ENCODE peak calls at places on chromosome 19, in six cellular contexts. C, J, S, F, X and M are unnamed samples.
A peak's percentile ranks its signal among the peaks of the same experiment; 100 is the strongest.

GRCh38 chr19:49149652-49150105 is 5.5 kb downstream of the HRC start:
- DNase-seq in C (peak; percentile 68), J (no peak), S (peak; percentile 86), F (no peak), X (peak; percentile 80), M (no peak)

GRCh38 chr19:4016903-4017638 is 9.5 kb downstream of the PIAS4 start:
- DNase-seq in C (no peak), J (no peak), S (no peak), F (no peak), X (no peak), M (no peak)

GRCh38 chr19:588093-588742 is 1.5 kb upstream of the HCN2 start:
- DNase-seq in C (peak; percentile 69), J (peak; percentile 51), S (peak; percentile 49), F (peak; percentile 39), X (peak; percentile 71), M (peak; percentile 57)

GRCh38 chr19:2809387-2810140 is 10.1 kb upstream of the ZNF554 start:
- DNase-seq in C (no peak), J (no peak), S (no peak), F (no peak), X (no peak), M (no peak)

GRCh38 chr19:50486823-50487515 is 10.3 kb upstream of the GARIN5A start:
- DNase-seq in C (peak; percentile 63), J (peak; percentile 28), S (peak; percentile 60), F (peak; percentile 22), X (no peak), M (peak; percentile 46)

GRCh38 chr19:54708781-54709180 is 15.5 kb upstream of the KIR3DL3 start:
- DNase-seq in C (no peak), J (no peak), S (no peak), F (no peak), X (no peak), M (no peak)

GRCh38 chr19:55552620-55553019 is 7.3 kb upstream of the SBK3 start:
- DNase-seq in C (no peak), J (no peak), S (no peak), F (no peak), X (no peak), M (no peak)

GRCh38 chr19:29855087-29855486 is 43.3 kb downstream of the CCNE1 start:
- DNase-seq in C (no peak), J (no peak), S (no peak), F (no peak), X (no peak), M (no peak)

GRCh38 chr19:48715276-48715675 is 4.2 kb downstream of the MAMSTR start:
- DNase-seq in C (peak; percentile 49), J (no peak), S (no peak), F (no peak), X (no peak), M (no peak)

GRCh38 chr19:49546825-49547565 is 19.2 kb downstream of the RCN3 start:
- DNase-seq in C (no peak), J (peak; percentile 61), S (peak; percentile 84), F (no peak), X (peak; percentile 87), M (peak; percentile 77)

GRCh38 chr19:5588441-5588840 is 20.7 kb upstream of the TINCR start:
- DNase-seq in C (no peak), J (no peak), S (no peak), F (no peak), X (no peak), M (no peak)

GRCh38 chr19:50646074-50646807 is 3.0 kb upstream of the C19orf81 start:
- DNase-seq in C (no peak), J (no peak), S (no peak), F (no peak), X (no peak), M (no peak)

GRCh38 chr19:4077800-4078683 is 11.3 kb upstream of the ZBTB7A start:
- DNase-seq in C (peak; percentile 87), J (no peak), S (peak; percentile 55), F (no peak), X (peak; percentile 57), M (peak; percentile 47)

GRCh38 chr19:48714759-48715261 is 4.7 kb downstream of the MAMSTR start:
- DNase-seq in C (no peak), J (no peak), S (no peak), F (no peak), X (no peak), M (no peak)

GRCh38 chr19:52270266-52270885 is 989 bp downstream of the ZNF766 start:
- DNase-seq in C (no peak), J (no peak), S (no peak), F (no peak), X (peak; percentile 3), M (peak; percentile 29)

GRCh38 chr19:34155686-34156085 is 16.6 kb upstream of the LSM14A start:
- DNase-seq in C (no peak), J (no peak), S (no peak), F (no peak), X (no peak), M (no peak)

GRCh38 chr19:35119091-35119490 is 3.5 kb downstream of the FXYD3 start:
- DNase-seq in C (no peak), J (no peak), S (no peak), F (no peak), X (no peak), M (no peak)

GRCh38 chr19:10968527-10969081 is 7.8 kb downstream of the SMARCA4 start:
- DNase-seq in C (no peak), J (no peak), S (peak; percentile 98), F (no peak), X (no peak), M (no peak)
- H3K9me3 ChIP-seq in C (no peaks in the 10 kb centered on the region), J (no peaks in the 10 kb centered on the region), S (no peaks in the 10 kb centered on the region), F (no peaks in the 10 kb centered on the region), X (no peaks in the 10 kb centered on the region), M (no peaks in the 10 kb centered on the region)

GRCh38 chr19:16892868-16893685 is 4.3 kb downstream of the F2RL3 start:
- DNase-seq in C (no peak), J (no peak), S (no peak), F (no peak), X (no peak), M (no peak)

GRCh38 chr19:16892438-16892837 is 3.6 kb downstream of the F2RL3 start:
- DNase-seq in C (no peak), J (no peak), S (no peak), F (no peak), X (no peak), M (no peak)

GRCh38 chr19:16891696-16892382 is 3.0 kb downstream of the F2RL3 start:
- DNase-seq in C (no peak), J (no peak), S (no peak), F (no peak), X (no peak), M (no peak)

GRCh38 chr19:16894080-16894479 is 5.3 kb downstream of the F2RL3 start:
- DNase-seq in C (no peak), J (no peak), S (peak; percentile 53), F (no peak), X (no peak), M (no peak)

DNA sequence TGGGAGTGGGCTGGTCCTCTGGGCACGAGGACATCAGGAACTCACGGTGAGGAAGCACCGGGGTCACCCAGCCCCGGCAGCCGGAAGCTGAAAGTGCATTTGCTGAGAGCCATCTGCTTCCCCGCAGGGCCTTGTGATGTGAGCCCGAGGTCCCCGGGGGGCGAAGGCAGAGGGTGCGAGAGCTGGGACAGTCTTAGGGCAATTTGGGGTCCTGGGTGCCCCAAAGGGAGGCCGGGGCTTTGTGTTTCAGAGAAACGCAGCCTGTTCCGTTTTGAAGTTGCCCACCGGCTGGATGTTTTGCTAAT is 4.8 kb downstream of the F2RL3 start:
- DNase-seq in C (no peak), J (no peak), S (peak; percentile 65), F (no peak), X (no peak), M (no peak)
- H3K27ac ChIP-seq in C (peak overlapping the region; percentile 69), J (no peak overlapping the region), S (no peak overlapping the region), F (no peak overlapping the region), X (no peak overlapping the region), M (no peak overlapping the region)

DNA sequence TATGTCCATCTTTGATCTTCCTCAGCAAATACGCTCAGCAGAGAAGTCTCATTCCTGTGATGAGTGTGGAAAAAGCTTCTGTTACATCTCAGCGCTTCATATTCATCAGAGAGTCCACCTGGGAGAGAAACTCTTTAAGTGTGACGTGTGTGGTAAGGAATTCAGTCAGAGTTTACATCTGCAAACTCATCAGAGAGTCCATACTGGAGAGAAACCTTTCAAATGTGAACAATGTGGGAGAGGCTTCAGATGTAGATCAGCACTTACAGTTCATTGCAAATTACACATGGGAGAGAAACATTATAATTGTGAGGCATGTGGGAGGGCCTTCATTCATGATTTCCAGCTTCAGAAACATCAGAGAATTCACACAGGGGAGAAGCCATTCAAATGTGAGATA is 5.7 kb upstream of the ZNF284 start:
- DNase-seq in C (no peak), J (no peak), S (no peak), F (no peak), X (no peak), M (no peak)
- H3K9me3 ChIP-seq in C (peaks cover 63% of the 10 kb centered on the region), J (peaks cover 16% of the 10 kb centered on the region), S (no peaks in the 10 kb centered on the region), F (peaks cover 14% of the 10 kb centered on the region), X (no peaks in the 10 kb centered on the region), M (peaks cover 59% of the 10 kb centered on the region)

GRCh38 chr19:19721896-19722295 is 11.0 kb downstream of the ZNF14 start:
- DNase-seq in C (no peak), J (no peak), S (no peak), F (no peak), X (no peak), M (no peak)
- H3K27ac ChIP-seq in C (no peak overlapping the region), J (no peak overlapping the region), S (no peak overlapping the region), F (no peak overlapping the region), X (no peak overlapping the region), M (no peak overlapping the region)

DNA sequence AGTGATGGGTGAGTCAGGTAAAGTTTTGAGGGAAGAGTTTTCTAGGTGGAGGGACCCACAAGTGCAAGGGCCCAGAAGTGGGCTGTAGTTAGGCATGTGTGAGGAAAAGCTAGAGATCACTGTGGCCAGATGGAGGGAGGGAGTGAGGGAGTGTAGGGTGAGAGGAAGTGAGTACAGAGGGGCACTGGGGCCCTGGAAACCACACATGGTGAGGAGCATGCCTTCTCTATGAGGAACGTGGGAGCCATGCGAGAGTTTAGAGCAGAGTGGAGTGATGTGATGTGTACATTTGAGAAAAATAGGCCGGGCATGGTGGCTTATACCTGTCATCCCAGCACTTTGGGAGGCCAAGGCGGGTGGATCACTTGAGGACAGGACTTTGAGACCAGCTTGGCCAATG is 14.7 kb upstream of the SHKBP1 start:
- DNase-seq in C (no peak), J (no peak), S (no peak), F (no peak), X (no peak), M (no peak)
- H3K9me3 ChIP-seq in C (no peaks in the 10 kb centered on the region), J (no peaks in the 10 kb centered on the region), S (no peaks in the 10 kb centered on the region), F (no peaks in the 10 kb centered on the region), X (no peaks in the 10 kb centered on the region), M (no peaks in the 10 kb centered on the region)

DNA sequence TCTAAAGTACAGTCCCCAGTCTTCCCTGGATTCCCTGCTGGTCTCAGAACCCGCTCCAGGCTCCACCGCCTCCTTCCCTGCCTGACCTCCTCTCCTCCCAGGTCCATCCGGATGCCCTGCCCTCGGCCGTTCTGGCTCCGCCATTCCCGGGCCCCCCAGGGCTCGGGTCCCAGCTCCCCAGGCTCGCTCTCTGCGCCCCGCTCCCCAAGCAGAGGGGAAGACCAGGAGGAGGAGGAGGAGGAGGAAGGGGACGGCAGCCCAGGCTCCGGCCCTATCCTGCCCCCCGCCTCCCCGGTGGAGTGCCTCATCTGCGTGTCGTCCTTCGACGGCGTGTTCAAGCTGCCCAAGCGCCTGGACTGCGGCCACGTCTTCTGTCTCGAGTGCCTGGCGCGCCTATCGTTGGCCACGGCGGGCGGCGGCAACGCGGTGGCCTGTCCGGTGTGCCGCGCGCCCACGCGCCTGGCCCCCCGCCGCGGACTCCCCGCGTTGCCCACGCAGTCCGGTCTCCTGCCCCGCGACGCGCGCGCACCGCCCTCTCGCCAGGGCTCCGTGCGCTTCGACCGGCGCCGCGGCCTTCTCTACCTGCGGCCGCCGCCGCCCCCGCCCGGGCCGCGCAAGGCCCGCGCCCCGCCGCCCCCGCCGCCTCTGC is 647 bp downstream of the RNF225 start:
- DNase-seq in C (no peak), J (no peak), S (no peak), F (no peak), X (no peak), M (no peak)
- H3K27ac ChIP-seq in C (no peak overlapping the region), J (no peak overlapping the region), S (no peak overlapping the region), F (no peak overlapping the region), X (no peak overlapping the region), M (no peak overlapping the region)